ENCODE peak calls at places on chromosomes 4 and X, in five cellular contexts. One of them, this sample, is unnamed.

GRCh38 chr4:112823141-112823540 is 186.2 kb downstream of the LARP7 start:
- DNase-seq in GM23248: no peak
- DNase-seq in epithelial cell of proximal tubule: no peak
- DNase-seq in lower leg skin: no peak
- DNase-seq in CD4-positive, CD25-positive, alpha-beta regulatory T cell: no peak
- DNase-seq in this sample: no peak

GRCh38 chr4:114582625-114583024 is 16.0 kb upstream of the UGT8 start:
- DNase-seq in GM23248: no peak
- DNase-seq in epithelial cell of proximal tubule: no peak
- DNase-seq in lower leg skin: no peak
- DNase-seq in CD4-positive, CD25-positive, alpha-beta regulatory T cell: no peak
- DNase-seq in this sample: no peak

GRCh38 chrX:150647331-150647730 is 45.9 kb upstream of the MTMR1 start:
- DNase-seq in GM23248: no peak
- DNase-seq in epithelial cell of proximal tubule: no peak
- DNase-seq in lower leg skin: no peak
- DNase-seq in CD4-positive, CD25-positive, alpha-beta regulatory T cell: no peak
- DNase-seq in this sample: no peak

GRCh38 chr4:32454482-32454881 is 1734.3 kb downstream of the PCDH7 start:
- DNase-seq in GM23248: no peak
- DNase-seq in epithelial cell of proximal tubule: no peak
- DNase-seq in lower leg skin: no peak
- DNase-seq in CD4-positive, CD25-positive, alpha-beta regulatory T cell: no peak
- DNase-seq in this sample: no peak

GRCh38 chrX:53481093-53481492 is 46.9 kb upstream of the HSD17B10 start:
- DNase-seq in GM23248: peak; percentile 33
- DNase-seq in epithelial cell of proximal tubule: no peak
- DNase-seq in lower leg skin: no peak
- DNase-seq in CD4-positive, CD25-positive, alpha-beta regulatory T cell: peak; percentile 12
- DNase-seq in this sample: no peak

GRCh38 chrX:3184176-3184930 is 143.1 kb downstream of the ARSF start:
- DNase-seq in GM23248: peak; percentile 69
- DNase-seq in epithelial cell of proximal tubule: no peak
- DNase-seq in lower leg skin: peak; percentile 30
- DNase-seq in CD4-positive, CD25-positive, alpha-beta regulatory T cell: no peak
- DNase-seq in this sample: no peak

GRCh38 chrX:107728342-107729099 is 47.1 kb downstream of the TSC22D3 start:
- DNase-seq in GM23248: no peak
- DNase-seq in epithelial cell of proximal tubule: no peak
- DNase-seq in lower leg skin: no peak
- DNase-seq in CD4-positive, CD25-positive, alpha-beta regulatory T cell: no peak
- DNase-seq in this sample: no peak

GRCh38 chrX:123408856-123409737 is 225.0 kb downstream of the GRIA3 start:
- DNase-seq in GM23248: peak; percentile 49
- DNase-seq in epithelial cell of proximal tubule: no peak
- DNase-seq in lower leg skin: no peak
- DNase-seq in CD4-positive, CD25-positive, alpha-beta regulatory T cell: no peak
- DNase-seq in this sample: no peak

GRCh38 chrX:1159515-1159914 is 52.9 kb downstream of the CRLF2 start:
- DNase-seq in GM23248: no peak
- DNase-seq in epithelial cell of proximal tubule: no peak
- DNase-seq in lower leg skin: no peak
- DNase-seq in CD4-positive, CD25-positive, alpha-beta regulatory T cell: no peak
- DNase-seq in this sample: no peak

GRCh38 chr4:3685081-3685645 is 81.0 kb upstream of the ADRA2C start:
- DNase-seq in GM23248: no peak
- DNase-seq in epithelial cell of proximal tubule: no peak
- DNase-seq in lower leg skin: no peak
- DNase-seq in CD4-positive, CD25-positive, alpha-beta regulatory T cell: no peak
- DNase-seq in this sample: no peak

GRCh38 chr4:6257243-6258025 is 12.2 kb upstream of the WFS1 start:
- DNase-seq in GM23248: no peak
- DNase-seq in epithelial cell of proximal tubule: no peak
- DNase-seq in lower leg skin: no peak
- DNase-seq in CD4-positive, CD25-positive, alpha-beta regulatory T cell: no peak
- DNase-seq in this sample: no peak

GRCh38 chr4:108058685-108059440 is 69.2 kb downstream of the HADH start:
- DNase-seq in GM23248: peak; percentile 78
- DNase-seq in epithelial cell of proximal tubule: no peak
- DNase-seq in lower leg skin: peak; percentile 21
- DNase-seq in CD4-positive, CD25-positive, alpha-beta regulatory T cell: no peak
- DNase-seq in this sample: no peak

DNA sequence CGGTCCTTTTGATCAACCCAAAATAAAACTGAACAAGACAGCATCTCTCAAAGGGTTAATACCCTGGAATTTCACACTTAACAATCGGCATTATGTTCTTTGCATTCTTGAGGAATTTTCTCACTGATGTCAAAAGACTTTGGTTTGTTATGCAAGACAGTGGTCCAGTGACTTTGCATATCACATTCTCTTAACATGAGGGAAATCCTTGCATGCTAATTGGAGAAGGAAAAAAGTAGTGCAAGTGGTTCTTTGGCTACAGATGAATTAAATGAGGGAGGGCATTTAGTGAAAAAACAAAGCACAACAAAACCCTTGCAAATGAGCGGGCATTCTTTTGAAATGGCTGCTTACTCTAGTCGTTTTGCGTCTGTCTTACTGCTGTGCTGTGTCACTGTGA is 105.1 kb upstream of the LIMCH1 start:
- DNase-seq in GM23248: peak; percentile 74
- DNase-seq in epithelial cell of proximal tubule: peak; percentile 98
- DNase-seq in lower leg skin: no peak
- DNase-seq in CD4-positive, CD25-positive, alpha-beta regulatory T cell: no peak
- DNase-seq in this sample: no peak
- H3K4me3 ChIP-seq in GM23248: no peak overlapping the region
- H3K4me3 ChIP-seq in epithelial cell of proximal tubule: no peak overlapping the region
- H3K4me3 ChIP-seq in lower leg skin: no peak overlapping the region
- H3K4me3 ChIP-seq in CD4-positive, CD25-positive, alpha-beta regulatory T cell: no peak overlapping the region
- H3K4me3 ChIP-seq in this sample: no peak overlapping the region

GRCh38 chrX:36869457-36869856 is 138.7 kb upstream of the FAM47C start:
- DNase-seq in GM23248: no peak
- DNase-seq in epithelial cell of proximal tubule: no peak
- DNase-seq in lower leg skin: no peak
- DNase-seq in CD4-positive, CD25-positive, alpha-beta regulatory T cell: no peak
- DNase-seq in this sample: no peak

GRCh38 chrX:36868592-36868991 is 139.6 kb upstream of the FAM47C start:
- DNase-seq in GM23248: no peak
- DNase-seq in epithelial cell of proximal tubule: no peak
- DNase-seq in lower leg skin: no peak
- DNase-seq in CD4-positive, CD25-positive, alpha-beta regulatory T cell: no peak
- DNase-seq in this sample: no peak

GRCh38 chrX:36867143-36867542 is 141.0 kb upstream of the FAM47C start:
- DNase-seq in GM23248: peak; percentile 28
- DNase-seq in epithelial cell of proximal tubule: no peak
- DNase-seq in lower leg skin: no peak
- DNase-seq in CD4-positive, CD25-positive, alpha-beta regulatory T cell: peak; percentile 23
- DNase-seq in this sample: no peak
- H3K4me3 ChIP-seq in GM23248: no peak overlapping the region
- H3K4me3 ChIP-seq in epithelial cell of proximal tubule: no peak overlapping the region
- H3K4me3 ChIP-seq in lower leg skin: no peak overlapping the region
- H3K4me3 ChIP-seq in CD4-positive, CD25-positive, alpha-beta regulatory T cell: no peak overlapping the region
- H3K4me3 ChIP-seq in this sample: no peak overlapping the region

GRCh38 chr4:37977471-37978452 is 17.6 kb downstream of the PTTG2 start:
- DNase-seq in GM23248: peak; percentile 84
- DNase-seq in epithelial cell of proximal tubule: no peak
- DNase-seq in lower leg skin: peak; percentile 29
- DNase-seq in CD4-positive, CD25-positive, alpha-beta regulatory T cell: peak; percentile 85
- DNase-seq in this sample: peak; percentile 54

GRCh38 chr4:37976991-37977470 is 16.8 kb downstream of the PTTG2 start:
- DNase-seq in GM23248: peak; percentile 78
- DNase-seq in epithelial cell of proximal tubule: no peak
- DNase-seq in lower leg skin: peak; percentile 40
- DNase-seq in CD4-positive, CD25-positive, alpha-beta regulatory T cell: peak; percentile 83
- DNase-seq in this sample: peak; percentile 71

GRCh38 chr4:37978509-37978908 is 18.3 kb downstream of the PTTG2 start:
- DNase-seq in GM23248: no peak
- DNase-seq in epithelial cell of proximal tubule: no peak
- DNase-seq in lower leg skin: no peak
- DNase-seq in CD4-positive, CD25-positive, alpha-beta regulatory T cell: no peak
- DNase-seq in this sample: no peak

GRCh38 chr4:37973481-37973880 is 13.3 kb downstream of the PTTG2 start:
- DNase-seq in GM23248: no peak
- DNase-seq in epithelial cell of proximal tubule: no peak
- DNase-seq in lower leg skin: no peak
- DNase-seq in CD4-positive, CD25-positive, alpha-beta regulatory T cell: no peak
- DNase-seq in this sample: no peak

GRCh38 chr4:37976513-37976912 is 16.3 kb downstream of the PTTG2 start:
- DNase-seq in GM23248: peak; percentile 34
- DNase-seq in epithelial cell of proximal tubule: no peak
- DNase-seq in lower leg skin: no peak
- DNase-seq in CD4-positive, CD25-positive, alpha-beta regulatory T cell: no peak
- DNase-seq in this sample: no peak
- H3K4me3 ChIP-seq in GM23248: peak overlapping the region; percentile 54
- H3K4me3 ChIP-seq in epithelial cell of proximal tubule: peak overlapping the region; percentile 51
- H3K4me3 ChIP-seq in lower leg skin: no peak overlapping the region
- H3K4me3 ChIP-seq in CD4-positive, CD25-positive, alpha-beta regulatory T cell: peak overlapping the region; percentile 26
- H3K4me3 ChIP-seq in this sample: peak overlapping the region; percentile 40

GRCh38 chr4:185203380-185204237 is at the start of gene CFAP97:
- DNase-seq in GM23248: peak; percentile 97
- DNase-seq in epithelial cell of proximal tubule: no peak
- DNase-seq in lower leg skin: peak; percentile 82
- DNase-seq in CD4-positive, CD25-positive, alpha-beta regulatory T cell: peak; percentile 85
- DNase-seq in this sample: peak; percentile 77

GRCh38 chr4:185204238-185204910 is 574 bp upstream of the CFAP97 start:
- DNase-seq in GM23248: peak; percentile 47
- DNase-seq in epithelial cell of proximal tubule: no peak
- DNase-seq in lower leg skin: no peak
- DNase-seq in CD4-positive, CD25-positive, alpha-beta regulatory T cell: peak; percentile 15
- DNase-seq in this sample: no peak

GRCh38 chr4:185202984-185203379 is 818 bp downstream of the CFAP97 start:
- DNase-seq in GM23248: no peak
- DNase-seq in epithelial cell of proximal tubule: no peak
- DNase-seq in lower leg skin: no peak
- DNase-seq in CD4-positive, CD25-positive, alpha-beta regulatory T cell: no peak
- DNase-seq in this sample: peak; percentile 20

GRCh38 chr4:185205697-185206342 is 2.0 kb upstream of the CFAP97 start:
- DNase-seq in GM23248: no peak
- DNase-seq in epithelial cell of proximal tubule: no peak
- DNase-seq in lower leg skin: no peak
- DNase-seq in CD4-positive, CD25-positive, alpha-beta regulatory T cell: no peak
- DNase-seq in this sample: no peak

GRCh38 chr4:185201983-185202962 is 1.5 kb downstream of the CFAP97 start:
- DNase-seq in GM23248: peak; percentile 30
- DNase-seq in epithelial cell of proximal tubule: no peak
- DNase-seq in lower leg skin: no peak
- DNase-seq in CD4-positive, CD25-positive, alpha-beta regulatory T cell: peak; percentile 55
- DNase-seq in this sample: peak; percentile 38
- H3K4me3 ChIP-seq in GM23248: peak overlapping the region; percentile 88
- H3K4me3 ChIP-seq in epithelial cell of proximal tubule: peak overlapping the region; percentile 66
- H3K4me3 ChIP-seq in lower leg skin: no peak overlapping the region
- H3K4me3 ChIP-seq in CD4-positive, CD25-positive, alpha-beta regulatory T cell: peak overlapping the region; percentile 79
- H3K4me3 ChIP-seq in this sample: peak overlapping the region; percentile 9